ENCODE peak calls at places on chromosome 17, in ten cellular contexts. X is GM12865; R is T-cell; C is endothelial cell; A is effector memory CD8-positive, alpha-beta T cell; G is activated naive CD8-positive, alpha-beta T cell treated with anti-CD3 and anti-CD28 coated beads for 36 hours; V is HS-27A; O is Karpas-422; Q is NCI-H1092; T is nucleus accumbens. N is an unnamed sample.

GRCh38 chr17:77332034-77332971 is 191.5 kb downstream of the SEC14L1 start:
- DNase-seq in V (no peak), R (peak; percentile 47), C (no peak), Q (no peak), A (peak; percentile 51), O (no peak), T (no peak), G (peak; percentile 45), X (peak; percentile 78), N (peak; percentile 52)

GRCh38 chr17:40035162-40035559 is 19.0 kb downstream of the MED24 start:
- DNase-seq in A (no peak), C (peak; percentile 85), T (no peak), R (no peak), V (no peak), G (no peak), X (no peak), O (peak; percentile 86), Q (no peak), N (no peak)

GRCh38 chr17:66353937-66354401 is 51.6 kb downstream of the PRKCA start:
- DNase-seq in X (no peak), G (no peak), A (no peak), Q (no peak), O (no peak), T (no peak), R (no peak), C (no peak), V (no peak), N (no peak)

GRCh38 chr17:80024206-80024972 is 11.3 kb downstream of the TBC1D16 start:
- DNase-seq in A (no peak), R (no peak), X (no peak), T (no peak), G (no peak), V (no peak), C (no peak), Q (no peak), O (no peak), N (no peak)

GRCh38 chr17:79854080-79854861 is 15.0 kb upstream of the CBX4 start:
- DNase-seq in V (no peak), O (no peak), X (no peak), G (no peak), A (no peak), R (no peak), C (no peak), Q (no peak), T (no peak), N (no peak)

GRCh38 chr17:49108318-49108717 is 24.3 kb upstream of the B4GALNT2 start:
- DNase-seq in Q (no peak), T (no peak), C (no peak), R (no peak), O (no peak), X (no peak), G (no peak), A (no peak), V (no peak), N (no peak)

GRCh38 chr17:77311371-77311981 is 170.7 kb downstream of the SEC14L1 start:
- DNase-seq in T (no peak), V (no peak), Q (no peak), G (no peak), A (no peak), C (no peak), X (no peak), R (no peak), O (peak; percentile 53), N (peak; percentile 20)

GRCh38 chr17:44924107-44924544 is 8.8 kb upstream of the GFAP start:
- DNase-seq in A (no peak), C (no peak), O (peak; percentile 46), X (no peak), R (no peak), V (no peak), G (no peak), T (no peak), Q (no peak), N (no peak)

GRCh38 chr17:82089723-82090548 is 8.1 kb downstream of the FASN start:
- DNase-seq in A (no peak), G (no peak), C (no peak), X (no peak), T (no peak), R (no peak), Q (no peak), O (no peak), V (no peak), N (no peak)

GRCh38 chr17:79745641-79746105 is 14.9 kb downstream of the ENPP7 start:
- DNase-seq in V (no peak), C (no peak), R (no peak), G (no peak), Q (no peak), T (no peak), X (no peak), O (no peak), A (no peak), N (no peak)

GRCh38 chr17:14205992-14206461 is 30.6 kb downstream of the CDRT15 start:
- DNase-seq in C (no peak), O (no peak), R (peak; percentile 75), Q (peak; percentile 6), T (no peak), V (no peak), X (no peak), G (peak; percentile 39), A (peak; percentile 60), N (no peak)

GRCh38 chr17:4566785-4567184 is 6.4 kb upstream of the GGT6 start:
- DNase-seq in A (peak; percentile 29), X (peak; percentile 63), V (no peak), G (peak; percentile 51), T (no peak), O (peak; percentile 86), R (no peak), Q (peak; percentile 6), C (peak; percentile 70), N (peak; percentile 30)

GRCh38 chr17:5809580-5810188 is 225.4 kb upstream of the NLRP1 start:
- DNase-seq in A (no peak), C (no peak), V (no peak), T (no peak), R (no peak), X (no peak), O (no peak), Q (no peak), G (no peak), N (no peak)

GRCh38 chr17:74211929-74212261 is 1.5 kb upstream of the TTYH2 start:
- DNase-seq in X (peak; percentile 34), V (no peak), A (no peak), C (no peak), R (no peak), G (no peak), T (peak; percentile 50), Q (no peak), O (peak; percentile 59), N (no peak)

GRCh38 chr17:66522591-66523272 is 220.3 kb downstream of the PRKCA start:
- DNase-seq in C (no peak), O (no peak), V (no peak), T (no peak), X (no peak), A (no peak), Q (no peak), G (no peak), R (no peak), N (no peak)

GRCh38 chr17:34725008-34725407 is 145.6 kb downstream of the TMEM132E start:
- DNase-seq in V (no peak), A (no peak), C (no peak), X (no peak), G (no peak), T (no peak), Q (peak; percentile 36), R (no peak), O (no peak), N (no peak)